ENCODE peak calls at places on chromosomes 1 and 21, in seven cellular contexts. W is HEK293T, N is A549, M is HTR-8/SVneo, S is tibial nerve, R is NCI-H510A treated with DMSO at 0.1 percent for 48 hours, E is iris pigment epithelial cell. H is an unnamed sample.

GRCh38 chr1:145999321-146000024 is 3.1 kb upstream of the TXNIP start:
- DNase-seq in E (no peak), N (no peak), M (no peak), W (no peak), S (no peak), R (peak), H (peak)

GRCh38 chr21:45612096-45613019 is 31.2 kb upstream of the PCBP3 start:
- DNase-seq in M (peak), R (no peak), E (peak), W (no peak), S (no peak), N (no peak), H (no peak)

GRCh38 chr1:171680339-171680738 is 27.9 kb upstream of the MYOC start:
- DNase-seq in W (no peak), N (no peak), S (no peak), E (no peak), M (no peak), R (no peak), H (no peak)

GRCh38 chr1:151007853-151008243 is 401 bp upstream of the PRUNE1 start:
- DNase-seq in W (no peak), S (no peak), N (no peak), E (no peak), R (no peak), M (no peak), H (no peak)

GRCh38 chr1:29237906-29238600 is 1.7 kb downstream of the PTPRU start:
- DNase-seq in N (peak), M (no peak), R (no peak), E (peak), S (peak), W (peak), H (no peak)

GRCh38 chr1:206590025-206590834 is 22.0 kb downstream of the EIF2D start:
- DNase-seq in S (no peak), M (peak), W (no peak), R (no peak), E (peak), N (no peak), H (no peak)

GRCh38 chr21:45831991-45832740 is 149.4 kb upstream of the COL6A1 start:
- DNase-seq in W (no peak), R (no peak), S (no peak), M (no peak), N (no peak), E (peak), H (no peak)

GRCh38 chr1:243230914-243231313 is 24.2 kb downstream of the CEP170 start:
- DNase-seq in W (peak), S (no peak), R (no peak), M (no peak), E (no peak), N (peak), H (peak)

GRCh38 chr1:113881661-113882060 is 5.7 kb downstream of the BCL2L15 start:
- DNase-seq in S (no peak), W (no peak), E (no peak), M (no peak), N (no peak), R (no peak), H (no peak)

GRCh38 chr1:180188103-180188506 is 33.4 kb downstream of the QSOX1 start:
- DNase-seq in W (peak), R (peak), N (peak), M (peak), E (peak), S (peak), H (no peak)

GRCh38 chr1:111334169-111334568 is 43.5 kb downstream of the CHIA start:
- DNase-seq in N (peak), E (peak), S (no peak), W (peak), M (no peak), R (peak), H (peak)

GRCh38 chr1:167518331-167518700 is at the start of gene CD247:
- DNase-seq in W (no peak), E (no peak), S (no peak), R (no peak), M (no peak), N (no peak), H (no peak)

GRCh38 chr1:63674238-63674864 is 81.1 kb downstream of the PGM1 start:
- DNase-seq in M (peak), R (peak), S (peak), N (peak), E (peak), W (peak), H (peak)

GRCh38 chr1:207454046-207454964 is at the start of gene CR2:
- DNase-seq in M (no peak), R (peak), W (peak), E (peak), S (no peak), N (peak), H (peak)

GRCh38 chr1:7984826-7985225 is 23.3 kb downstream of the PARK7 start:
- DNase-seq in N (no peak), S (no peak), M (no peak), E (no peak), W (no peak), R (no peak), H (no peak)

GRCh38 chr1:60234761-60235160 is 161.2 kb upstream of the C1orf87 start:
- DNase-seq in M (no peak), E (no peak), W (no peak), R (no peak), S (no peak), N (no peak), H (no peak)

GRCh38 chr1:47992720-47993119 is 4.5 kb downstream of the TRABD2B start:
- DNase-seq in S (peak), R (no peak), W (peak), E (no peak), N (no peak), M (no peak), H (no peak)

GRCh38 chr1:233485385-233485784 is 128.5 kb upstream of the KCNK1 start:
- DNase-seq in M (no peak), W (no peak), R (no peak), S (no peak), N (no peak), E (no peak), H (no peak)

GRCh38 chr1:201277441-201277840 is 5.9 kb upstream of the PKP1 start:
- DNase-seq in M (no peak), W (no peak), N (peak), E (no peak), S (no peak), R (no peak), H (no peak)

GRCh38 chr1:201624741-201625646 is 86.1 kb downstream of the NAV1 start:
- DNase-seq in S (no peak), R (no peak), W (no peak), M (peak), E (peak), N (peak), H (no peak)

GRCh38 chr1:152411144-152411543 is 2.9 kb downstream of the CRNN start:
- DNase-seq in S (no peak), R (no peak), M (no peak), W (no peak), E (no peak), N (no peak), H (no peak)

GRCh38 chr1:92538413-92539061 is 51.8 kb upstream of the GFI1 start:
- DNase-seq in R (no peak), M (no peak), S (no peak), E (peak), N (no peak), W (no peak), H (no peak)

GRCh38 chr21:32411366-32412161 is 942 bp upstream of the EVA1C start:
- DNase-seq in M (peak), R (no peak), S (peak), E (peak), N (peak), W (no peak), H (peak)